ENCODE peak calls at places on chromosome 16, in ten cellular contexts. O is IMR-90; C is CD8-positive, alpha-beta T cell; K is foreskin keratinocyte; A is body of pancreas; J is esophagus muscularis mucosa; F is cardiac muscle cell; U is breast epithelium; M is GM12878; N is colonic mucosa. W is an unnamed sample.

GRCh38 chr16:88854306-88855111 is 2.2 kb downstream of the GALNS start:
- DNase-seq in O (no peak), C (peak; percentile 8), K (no peak), A (no peak), J (no peak), F (no peak), U (no peak), M (no peak), N (no peak), W (no peak)

GRCh38 chr16:57179429-57179828 is 6.4 kb downstream of the PSME3IP1 start:
- DNase-seq in O (no peak), C (no peak), K (no peak), A (no peak), J (no peak), F (no peak), U (no peak), M (no peak), N (no peak), W (no peak)

GRCh38 chr16:87822002-87822390 is 47.3 kb downstream of the SLC7A5 start:
- DNase-seq in O (no peak), C (no peak), K (no peak), A (no peak), J (no peak), F (no peak), U (no peak), M (no peak), N (no peak), W (no peak)

GRCh38 chr16:88642881-88643545 is 4.6 kb downstream of the IL17C start:
- DNase-seq in O (no peak), C (no peak), K (peak; percentile 28), A (no peak), J (no peak), F (no peak), U (no peak), M (no peak), N (no peak), W (no peak)

GRCh38 chr16:49492896-49493620 is 119.5 kb downstream of the C16orf78 start:
- DNase-seq in O (no peak), C (no peak), K (no peak), A (no peak), J (no peak), F (no peak), U (no peak), M (no peak), N (no peak), W (no peak)

GRCh38 chr16:24537474-24538337 is 1.7 kb upstream of the RBBP6 start:
- DNase-seq in O (no peak), C (no peak), K (no peak), A (no peak), J (no peak), F (no peak), U (no peak), M (no peak), N (no peak), W (no peak)

GRCh38 chr16:77353587-77354263 is 81.1 kb downstream of the ADAMTS18 start:
- DNase-seq in O (no peak), C (no peak), K (no peak), A (no peak), J (no peak), F (no peak), U (no peak), M (no peak), N (no peak), W (no peak)

GRCh38 chr16:951660-952301 is 19.0 kb downstream of the LMF1 start:
- DNase-seq in O (peak; percentile 70), C (no peak), K (no peak), A (no peak), J (no peak), F (no peak), U (no peak), M (no peak), N (no peak), W (no peak)

GRCh38 chr16:27426423-27427408 is 24.7 kb downstream of the IL21R start:
- DNase-seq in O (peak; percentile 96), C (no peak), K (peak; percentile 87), A (no peak), J (peak; percentile 88), F (peak; percentile 86), U (no peak), M (peak; percentile 93), N (peak; percentile 18), W (peak; percentile 38)

DNA sequence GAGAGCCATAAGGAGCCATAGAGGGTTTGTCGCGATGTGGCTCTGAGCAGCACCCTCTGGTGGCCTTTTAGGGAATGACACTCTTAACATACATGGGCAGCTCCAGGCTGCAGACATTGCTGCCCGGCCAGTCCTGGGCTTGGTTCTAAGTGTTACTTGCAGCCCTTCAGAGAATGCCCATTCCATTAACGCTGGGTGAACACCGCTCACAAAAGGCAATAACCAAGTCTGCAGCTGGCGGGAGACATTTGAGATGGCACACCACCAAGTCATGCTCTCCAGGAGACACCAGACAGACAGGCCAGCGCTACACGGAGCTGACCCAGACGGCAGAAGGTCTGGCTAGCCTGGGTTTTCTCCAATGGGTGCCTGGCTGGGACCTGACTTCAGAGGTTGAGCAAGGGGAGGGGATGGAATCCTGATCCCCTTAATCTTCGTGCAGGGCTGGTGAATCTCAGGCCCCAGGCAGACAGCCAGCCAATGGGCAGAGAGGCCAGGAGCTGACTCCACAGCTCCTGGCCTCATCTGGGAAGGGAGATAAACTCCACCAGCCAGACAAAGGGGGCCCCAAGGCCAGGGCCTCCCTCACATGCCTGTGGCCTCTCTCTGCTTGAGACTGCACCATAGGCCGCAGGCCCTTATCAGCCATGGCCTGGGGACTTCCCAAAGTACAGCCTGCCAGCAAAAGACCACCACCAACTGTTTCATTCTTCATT is 58.8 kb downstream of the ZDHHC7 start:
- DNase-seq in O (peak; percentile 82), C (peak; percentile 42), K (peak; percentile 48), A (peak; percentile 85), J (peak; percentile 95), F (peak; percentile 91), U (peak; percentile 71), M (peak; percentile 40), N (peak; percentile 87), W (peak; percentile 84)
- H3K27ac ChIP-seq in O (no peak overlapping the region), C (no peak overlapping the region), K (no peak overlapping the region), A (no peak overlapping the region), J (peak overlapping the region; percentile 57), F (peak overlapping the region; percentile 98), U (no peak overlapping the region), M (no peak overlapping the region), N (peak overlapping the region; percentile 13), W (no peak overlapping the region)

GRCh38 chr16:30378236-30379164 is 3.9 kb downstream of the SEPTIN1 start:
- DNase-seq in O (peak; percentile 94), C (peak; percentile 100), K (peak; percentile 92), A (peak; percentile 99), J (peak; percentile 100), F (peak; percentile 99), U (peak; percentile 99), M (peak; percentile 81), N (peak; percentile 99), W (peak; percentile 99)
- H3K4me1 ChIP-seq in O (peaks cover 7% of the 10 kb centered on the region), C (peaks cover 57% of the 10 kb centered on the region), K (no peaks in the 10 kb centered on the region), A (peaks cover 23% of the 10 kb centered on the region), J (peaks cover 13% of the 10 kb centered on the region), F (peaks cover 9% of the 10 kb centered on the region), U (no peaks in the 10 kb centered on the region), M (peaks cover 28% of the 10 kb centered on the region), N (peaks cover 5% of the 10 kb centered on the region), W (no peaks in the 10 kb centered on the region)

DNA sequence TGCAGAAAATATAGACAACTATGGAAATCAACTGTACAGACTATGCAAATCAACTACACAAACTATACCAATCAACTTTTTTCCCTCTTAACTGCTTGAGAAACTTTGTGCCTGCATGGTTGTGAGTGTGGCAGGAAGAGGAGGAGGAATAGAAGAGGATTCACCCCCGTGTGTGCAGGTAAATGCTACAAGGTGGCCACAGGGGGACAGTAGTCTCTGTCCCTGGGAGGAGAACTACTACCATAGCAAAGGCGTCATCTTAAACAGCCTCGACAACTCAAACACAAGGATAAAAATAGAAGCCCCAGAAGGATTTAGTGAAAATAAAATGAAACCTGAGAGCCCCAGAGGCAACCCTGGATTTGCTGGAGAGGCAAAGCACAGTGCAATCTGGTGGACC is 199.6 kb upstream of the DYNLRB2 start:
- DNase-seq in O (no peak), C (no peak), K (no peak), A (no peak), J (no peak), F (no peak), U (no peak), M (no peak), N (no peak), W (no peak)
- TF ChIP-seq CTCF in O (no peak), C (no peak), K (peak; percentile 11), A (no peak), J (no peak), F (no peak), U (no peak), M (peak; percentile 11), N (no peak), W (no peak)

GRCh38 chr16:50862818-50863672 is 121.2 kb downstream of the CYLD start:
- DNase-seq in O (no peak), C (no peak), K (no peak), A (no peak), J (peak; percentile 90), F (no peak), U (no peak), M (no peak), N (no peak), W (peak; percentile 27)
- H3K27ac ChIP-seq in O (no peak overlapping the region), C (no peak overlapping the region), K (no peak overlapping the region), A (no peak overlapping the region), J (no peak overlapping the region), F (no peak overlapping the region), U (peak overlapping the region; percentile 52), M (no peak overlapping the region), N (no peak overlapping the region), W (no peak overlapping the region)